ENCODE peak calls at places on chromosome 22, in five cellular contexts. O is neural crest cell; F is effector memory CD8-positive, alpha-beta T cell; U is skeletal muscle cell; I is endothelial cell. E is an unnamed sample.

GRCh38 chr22:33875316-33875715 is 45.0 kb downstream of the LARGE1 start:
- DNase-seq in O (no peak), U (no peak), F (no peak), I (no peak), E (no peak)

GRCh38 chr22:45430871-45431270 is 17.4 kb downstream of the RIBC2 start:
- DNase-seq in O (no peak), U (no peak), I (no peak), F (no peak), E (no peak)

GRCh38 chr22:30841264-30841663 is 127.3 kb downstream of the MORC2 start:
- DNase-seq in F (no peak), U (no peak), O (no peak), I (no peak), E (no peak)

GRCh38 chr22:38086001-38086845 is 2.2 kb upstream of the SLC16A8 start:
- DNase-seq in I (no peak), F (no peak), U (no peak), O (no peak), E (no peak)

GRCh38 chr22:49923445-49923844 is 5.0 kb downstream of the CRELD2 start:
- DNase-seq in I (no peak), O (no peak), F (no peak), U (no peak), E (no peak)

GRCh38 chr22:50138988-50139387 is 31.5 kb upstream of the PANX2 start:
- DNase-seq in I (no peak), O (no peak), U (no peak), F (no peak), E (no peak)

GRCh38 chr22:39264344-39265116 is 19.7 kb upstream of the PDGFB start:
- DNase-seq in U (no peak), I (no peak), F (no peak), O (no peak), E (no peak)

GRCh38 chr22:19962246-19962908 is 20.8 kb upstream of the TXNRD2 start:
- DNase-seq in F (no peak), I (peak), U (no peak), O (peak), E (peak)

GRCh38 chr22:42792909-42793847 is 63.9 kb downstream of the ARFGAP3 start:
- DNase-seq in F (no peak), I (no peak), U (no peak), O (no peak), E (no peak)

GRCh38 chr22:23575601-23576000 is 4.5 kb downstream of the IGLL1 start:
- DNase-seq in F (no peak), I (no peak), O (no peak), U (no peak), E (no peak)

GRCh38 chr22:23067023-23067650 is 3.2 kb upstream of the GNAZ start:
- DNase-seq in U (no peak), O (no peak), I (peak), F (no peak), E (no peak)

GRCh38 chr22:46386312-46386711 is 50.8 kb downstream of the TRMU start:
- DNase-seq in U (no peak), I (no peak), O (no peak), F (no peak), E (no peak)

GRCh38 chr22:40463017-40463631 is 92.7 kb downstream of the SGSM3 start:
- DNase-seq in F (no peak), I (no peak), O (no peak), U (no peak), E (no peak)

GRCh38 chr22:17131686-17132085 is 10.5 kb upstream of the TMEM121B start:
- DNase-seq in O (no peak), U (no peak), I (no peak), F (no peak), E (no peak)

GRCh38 chr22:35598396-35598710 is 18.8 kb downstream of the MB start:
- DNase-seq in F (no peak), O (no peak), I (no peak), U (no peak), E (no peak)

GRCh38 chr22:44396021-44396726 is 83.4 kb upstream of the SHISAL1 start:
- DNase-seq in O (no peak), I (peak), F (no peak), U (no peak), E (no peak)

GRCh38 chr22:19849800-19850481 is 4.7 kb downstream of the GNB1L start:
- DNase-seq in O (no peak), U (no peak), I (no peak), F (no peak), E (no peak)

GRCh38 chr22:27226666-27227065 is 569.3 kb downstream of the MIAT start:
- DNase-seq in I (no peak), F (no peak), U (no peak), O (no peak), E (no peak)

GRCh38 chr22:33922268-33922667 is 2.0 kb upstream of the LARGE1 start:
- DNase-seq in U (no peak), O (peak), I (peak), F (no peak), E (no peak)

GRCh38 chr22:24485608-24486007 is 9.5 kb upstream of the UPB1 start:
- DNase-seq in I (no peak), O (no peak), U (no peak), F (no peak), E (no peak)

GRCh38 chr22:35914665-35915476 is 113.8 kb downstream of the RBFOX2 start:
- DNase-seq in I (peak), O (peak), F (no peak), U (peak), E (peak)

GRCh38 chr22:26476705-26477340 is 6.8 kb downstream of the HPS4 start:
- DNase-seq in F (no peak), O (no peak), U (no peak), I (no peak), E (no peak)

GRCh38 chr22:42304021-42304790 is 33.8 kb upstream of the TCF20 start:
- DNase-seq in F (no peak), O (no peak), I (no peak), U (no peak), E (no peak)

GRCh38 chr22:19679476-19680099 is 34.7 kb upstream of the SEPTIN5 start:
- DNase-seq in O (peak), U (no peak), I (peak), F (peak), E (no peak)

GRCh38 chr22:19640306-19640705 is 74.0 kb upstream of the SEPTIN5 start:
- DNase-seq in O (no peak), I (no peak), F (no peak), U (no peak), E (no peak)

GRCh38 chr22:37465721-37466120 is 20.5 kb downstream of the MFNG start:
- DNase-seq in O (no peak), F (no peak), I (no peak), U (no peak), E (no peak)

GRCh38 chr22:42074153-42074750 is at the start of gene PHETA2:
- DNase-seq in U (no peak), O (no peak), I (peak), F (peak), E (no peak)

GRCh38 chr22:48846200-48846599 is 981.5 kb downstream of the BRD1 start:
- DNase-seq in F (no peak), I (no peak), U (no peak), O (no peak), E (no peak)

GRCh38 chr22:45550891-45551290 is 48.2 kb downstream of the FBLN1 start:
- DNase-seq in F (no peak), U (no peak), I (no peak), O (no peak), E (no peak)

GRCh38 chr22:41772645-41773044 is 27.8 kb upstream of the CCDC134 start:
- DNase-seq in U (no peak), O (no peak), F (no peak), I (no peak), E (no peak)

GRCh38 chr22:43209523-43209890 is 22.6 kb upstream of the TTLL12 start:
- DNase-seq in U (no peak), I (no peak), F (no peak), O (no peak), E (no peak)

GRCh38 chr22:19959587-19960490 is 18.2 kb upstream of the TXNRD2 start:
- DNase-seq in O (no peak), I (no peak), U (no peak), F (no peak), E (no peak)

GRCh38 chr22:46336119-46337078 is 885 bp downstream of the TRMU start:
- DNase-seq in F (no peak), I (peak), O (no peak), U (no peak), E (peak)

GRCh38 chr22:27135582-27135981 is 478.2 kb downstream of the MIAT start:
- DNase-seq in F (no peak), I (no peak), U (peak), O (no peak), E (no peak)

GRCh38 chr22:17213976-17214375 is 5.3 kb downstream of the ADA2 start:
- DNase-seq in F (peak), O (peak), U (no peak), I (peak), E (no peak)

GRCh38 chr22:31578171-31578570 is 81.8 kb downstream of the SFI1 start:
- DNase-seq in I (no peak), F (no peak), O (no peak), U (no peak), E (no peak)

GRCh38 chr22:27879923-27880322 is 39.1 kb downstream of the PITPNB start:
- DNase-seq in O (peak), I (peak), U (no peak), F (no peak), E (no peak)